ENCODE peak calls at places on chromosomes 7 and 10, in nine cellular contexts. O is GM23338, Z is HCT116, F is MM.1S, C is GM23248, D is SK-N-SH, N is PC-3, W is hepatocyte, Q is PC-9. M is an unnamed sample. For H3K36me3 and H3K9me2, the result is how much of the 10 kb centered on the place peaks cover.

GRCh38 chr10:110798340-110798739 is 73.4 kb upstream of the PDCD4 start:
- DNase-seq in D (no peak), W (no peak), O (no peak), Z (no peak), N (no peak), C (no peak), Q (no peak), F (no peak), M (no peak)

GRCh38 chr10:119608316-119609155 is 11.8 kb upstream of the TIAL1 start:
- DNase-seq in C (peak), W (peak), Z (peak), F (no peak), Q (peak), D (peak), O (peak), N (peak), M (peak)

GRCh38 chr10:125093199-125093841 is 67.0 kb downstream of the CTBP2 start:
- DNase-seq in N (no peak), F (no peak), Q (no peak), D (peak), Z (no peak), W (peak), O (no peak), C (peak), M (no peak)

GRCh38 chr7:106895246-106895864 is 30.3 kb downstream of the PIK3CG start:
- DNase-seq in W (no peak), O (no peak), N (no peak), D (no peak), Z (no peak), Q (no peak), C (no peak), F (peak), M (peak)

GRCh38 chr7:28591725-28592331 is 179.5 kb downstream of the CREB5 start:
- DNase-seq in D (no peak), O (no peak), C (no peak), Q (no peak), Z (no peak), F (no peak), W (no peak), N (no peak), M (no peak)

GRCh38 chr7:40219917-40220316 is 85.1 kb downstream of the SUGCT start:
- DNase-seq in Q (no peak), Z (no peak), F (no peak), C (peak), O (no peak), W (no peak), D (no peak), N (peak), M (no peak)

GRCh38 chr10:129388435-129388834 is 78.6 kb upstream of the MGMT start:
- DNase-seq in N (no peak), C (no peak), O (no peak), D (no peak), Q (no peak), F (no peak), W (no peak), Z (no peak), M (no peak)

GRCh38 chr7:122463631-122464030 is 159.1 kb upstream of the FEZF1 start:
- DNase-seq in Q (no peak), C (no peak), N (no peak), W (no peak), O (no peak), D (no peak), Z (no peak), F (no peak), M (no peak)

GRCh38 chr10:43773736-43774135 is 125.1 kb upstream of the ZNF32 start:
- DNase-seq in Z (no peak), F (no peak), C (no peak), N (no peak), W (no peak), Q (no peak), O (no peak), D (no peak), M (no peak)

GRCh38 chr10:44985175-44985681 is 6.6 kb upstream of the DEPP1 start:
- DNase-seq in O (no peak), W (no peak), Z (no peak), F (no peak), N (no peak), Q (no peak), C (no peak), D (no peak), M (no peak)

GRCh38 chr10:36675458-36675880 is 449.9 kb upstream of the ANKRD30A start:
- DNase-seq in W (no peak), Q (no peak), D (no peak), Z (no peak), F (no peak), C (peak), N (peak), O (no peak), M (no peak)

GRCh38 chr10:132197271-132198067 is 10.7 kb downstream of the DPYSL4 start:
- DNase-seq in N (no peak), Z (no peak), O (no peak), F (no peak), W (no peak), C (no peak), Q (no peak), D (no peak), M (no peak)

GRCh38 chr7:44247868-44248651 is 47.3 kb downstream of the YKT6 start:
- DNase-seq in Z (no peak), D (no peak), F (no peak), W (no peak), O (no peak), N (no peak), C (no peak), Q (no peak), M (no peak)

GRCh38 chr10:87817291-87817872 is 644 bp downstream of the ATAD1 start:
- DNase-seq in N (peak), Z (no peak), Q (no peak), W (no peak), O (peak), F (peak), D (no peak), C (peak), M (peak)

GRCh38 chr7:116305485-116306408 is 95.4 kb downstream of the TES start:
- DNase-seq in D (no peak), N (peak), Q (no peak), F (no peak), W (peak), Z (no peak), C (no peak), O (no peak), M (no peak)

DNA sequence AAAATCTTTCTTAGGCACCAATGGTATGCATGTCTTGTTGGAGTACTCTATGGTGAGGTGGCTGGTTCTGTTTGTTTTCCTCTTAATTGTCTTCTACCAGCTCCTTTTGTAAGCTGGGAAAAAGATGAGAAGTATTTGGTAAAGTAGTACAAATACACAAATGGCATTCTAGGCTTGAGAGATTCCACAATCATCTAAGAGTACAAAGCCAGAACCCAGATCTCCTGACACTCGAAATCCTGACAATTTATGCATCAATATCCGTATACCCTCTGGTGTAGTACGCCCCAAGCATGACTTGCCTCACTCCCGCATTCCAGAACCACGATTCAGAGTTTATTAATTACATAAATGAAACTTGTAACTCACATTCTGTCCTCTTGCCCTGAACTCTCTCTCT is 43.5 kb downstream of the CDCA7L start:
- DNase-seq in C (peak), N (peak), D (no peak), O (no peak), W (no peak), Q (peak), F (no peak), Z (no peak), M (no peak)
- H3K36me3 ChIP-seq in C (under half), N (half or more), D (under half), O (half or more), W (under half), Q (under half), F (under half), Z (half or more), M (half or more)

GRCh38 chr10:11444531-11445228 is 166.8 kb downstream of the USP6NL start:
- DNase-seq in Q (no peak), O (no peak), Z (no peak), D (no peak), N (no peak), C (no peak), W (no peak), F (no peak), M (no peak)

GRCh38 chr10:11446895-11447294 is 164.6 kb downstream of the USP6NL start:
- DNase-seq in D (no peak), Q (no peak), W (no peak), F (no peak), O (no peak), Z (no peak), N (no peak), C (no peak), M (no peak)

GRCh38 chr10:11444148-11444516 is 167.3 kb downstream of the USP6NL start:
- DNase-seq in C (no peak), Q (no peak), F (no peak), D (no peak), W (no peak), Z (no peak), N (no peak), O (no peak), M (no peak)

GRCh38 chr10:11447571-11447970 is 163.9 kb downstream of the USP6NL start:
- DNase-seq in W (no peak), Q (no peak), C (no peak), O (no peak), Z (no peak), D (no peak), F (no peak), N (no peak), M (no peak)

DNA sequence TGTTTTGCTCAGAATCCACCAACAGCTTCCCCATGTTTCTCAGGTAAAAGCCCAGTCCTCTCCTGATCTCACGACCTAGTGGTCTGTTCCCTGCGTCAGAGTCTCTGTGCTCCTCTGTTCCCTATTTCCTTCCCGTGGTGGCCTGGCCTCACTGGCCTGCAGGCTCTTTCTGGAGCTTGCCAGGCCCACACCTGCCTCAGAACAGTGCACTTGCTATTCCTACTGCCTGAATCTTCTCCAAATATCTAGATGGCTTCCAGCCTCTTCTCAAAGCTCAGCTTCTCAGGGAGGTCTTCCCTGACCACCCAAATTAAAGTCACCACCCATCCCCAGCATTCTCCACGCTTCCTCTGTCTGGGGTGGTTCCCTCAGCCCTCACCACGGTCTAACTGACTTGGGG is 165.3 kb downstream of the USP6NL start:
- DNase-seq in W (no peak), F (no peak), Q (no peak), D (no peak), N (no peak), Z (no peak), C (no peak), O (no peak), M (no peak)
- H3K9me2 ChIP-seq in W (under half), F (under half), Q (under half), D (under half), N (under half), Z (under half), C (under half), O (under half), M (under half)

DNA sequence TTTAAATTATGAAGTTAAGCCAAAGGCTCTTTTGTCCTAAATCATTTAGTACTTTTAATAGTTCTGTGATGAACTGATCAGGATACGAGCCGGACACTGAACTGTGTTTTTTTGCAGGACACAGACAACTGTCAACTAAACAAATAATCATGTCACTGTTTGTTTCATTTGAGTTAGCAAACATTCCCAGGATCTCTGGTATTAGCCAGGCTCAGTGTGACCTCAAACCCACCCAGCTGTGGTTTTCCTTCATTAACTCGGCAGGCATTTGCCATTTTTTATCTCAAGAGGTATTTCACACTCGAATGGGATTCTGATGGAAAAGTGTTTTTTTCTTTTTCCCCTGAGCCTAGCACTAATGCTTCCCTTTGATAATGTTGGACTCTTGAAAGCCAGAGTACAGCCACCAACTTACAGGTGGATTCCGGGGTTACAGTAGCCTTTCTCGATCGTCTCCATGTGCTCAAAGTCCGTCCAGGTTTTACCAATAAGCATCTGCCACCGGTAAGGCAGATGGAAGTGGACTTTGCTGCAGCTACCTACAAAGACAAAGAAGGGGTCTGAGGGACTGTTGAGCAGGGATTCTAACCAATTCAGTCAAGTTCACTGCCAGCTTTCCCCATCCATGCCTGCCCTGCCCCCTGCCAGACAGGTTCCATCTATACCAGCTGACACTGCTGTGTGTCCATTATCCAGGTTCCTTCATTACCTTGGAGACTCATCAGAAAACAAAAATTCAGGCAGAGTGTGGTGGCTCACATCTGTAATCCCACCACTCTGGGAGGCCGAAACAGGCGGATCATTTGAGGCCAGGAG is 33.4 kb downstream of the ZC3HAV1 start:
- DNase-seq in D (no peak), W (no peak), N (no peak), Q (no peak), O (no peak), F (no peak), C (no peak), Z (no peak), M (no peak)
- H3K36me3 ChIP-seq in D (under half), W (under half), N (under half), Q (under half), O (under half), F (under half), C (under half), Z (under half), M (half or more)

DNA sequence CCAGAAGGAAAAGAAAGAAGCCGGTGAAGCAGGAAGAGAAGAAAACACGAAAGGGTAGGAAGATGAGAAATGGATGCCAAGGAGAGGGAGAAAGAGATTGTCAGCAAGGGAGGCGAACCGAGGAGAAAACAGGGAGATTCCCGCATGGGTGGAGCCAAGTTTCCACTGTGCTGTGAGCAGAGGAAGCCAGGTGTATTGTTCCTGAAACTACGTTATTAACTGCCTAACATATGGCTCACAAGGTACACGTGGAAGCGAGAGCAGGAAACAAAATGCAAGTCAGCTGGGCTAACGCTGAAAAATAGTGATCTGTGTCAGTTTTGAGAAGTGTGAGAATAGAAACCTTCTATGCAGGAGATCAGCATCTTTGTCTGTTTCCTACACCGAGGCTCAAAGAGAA is 20.4 kb upstream of the HIPK2 start:
- DNase-seq in D (no peak), C (no peak), O (peak), W (no peak), N (no peak), Q (no peak), Z (no peak), F (peak), M (peak)
- H3K9me2 ChIP-seq in D (under half), C (under half), O (under half), W (under half), N (under half), Q (under half), Z (under half), F (under half), M (under half)

GRCh38 chr7:5709347-5709950 is 72.0 kb downstream of the RNF216 start:
- DNase-seq in D (no peak), N (no peak), O (no peak), F (no peak), Q (no peak), W (no peak), Z (no peak), C (peak), M (no peak)

GRCh38 chr7:5711419-5711818 is 70.0 kb downstream of the RNF216 start:
- DNase-seq in Q (no peak), O (peak), N (no peak), W (no peak), F (no peak), C (no peak), D (no peak), Z (no peak), M (no peak)

GRCh38 chr7:5714657-5715337 is 66.7 kb downstream of the RNF216 start:
- DNase-seq in W (no peak), D (no peak), C (no peak), N (no peak), F (no peak), O (no peak), Q (no peak), Z (no peak), M (no peak)

GRCh38 chr7:5712566-5712965 is 68.9 kb downstream of the RNF216 start:
- DNase-seq in C (no peak), D (no peak), W (no peak), Q (no peak), F (no peak), Z (no peak), O (no peak), N (no peak), M (no peak)

DNA sequence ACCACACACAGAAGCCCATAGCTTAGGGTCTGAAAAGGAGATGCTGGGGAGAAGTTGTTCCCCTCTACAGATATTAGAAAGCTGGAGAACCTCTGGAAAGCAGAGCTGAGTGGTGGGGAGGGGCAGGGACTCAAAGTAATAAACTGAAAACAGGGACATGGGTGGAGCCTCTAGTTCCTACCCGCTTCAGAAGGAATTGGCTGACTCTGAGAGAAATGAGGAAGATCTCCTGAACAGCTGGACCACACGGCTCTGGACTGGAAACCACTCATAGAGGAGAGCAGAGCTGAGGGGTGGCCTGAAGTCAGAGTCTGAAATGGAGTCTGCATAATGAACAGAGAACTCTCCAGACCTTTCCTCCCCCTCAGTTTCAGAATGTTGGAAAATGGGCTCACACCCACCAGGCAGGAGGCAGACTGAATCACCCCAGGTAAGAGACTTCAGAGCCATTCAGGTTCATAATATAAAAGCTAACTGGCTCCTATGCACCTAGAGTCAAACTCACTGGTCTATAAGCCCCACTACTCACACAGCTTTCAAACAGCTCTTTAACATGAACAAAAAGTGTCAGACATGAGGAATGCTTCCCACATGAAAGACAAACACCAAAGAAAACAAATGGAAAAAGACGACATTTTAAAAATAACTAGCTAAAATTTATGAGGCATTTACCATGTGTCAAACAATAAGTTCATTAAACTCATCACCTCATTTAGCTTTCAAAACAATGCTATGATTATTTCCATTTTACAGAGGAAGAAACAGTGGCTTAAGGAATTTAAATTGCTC is 68.1 kb downstream of the RNF216 start:
- DNase-seq in O (no peak), N (no peak), C (no peak), Z (no peak), D (no peak), F (no peak), W (no peak), Q (no peak), M (no peak)
- H3K36me3 ChIP-seq in O (under half), N (under half), C (under half), Z (half or more), D (half or more), F (under half), W (under half), Q (under half), M (half or more)

GRCh38 chr7:123472751-123473150 is 61.6 kb downstream of the IQUB start:
- DNase-seq in Q (no peak), N (no peak), C (no peak), D (no peak), W (no peak), Z (no peak), F (no peak), O (no peak), M (no peak)
- H3K9me2 ChIP-seq in Q (under half), N (under half), C (under half), D (under half), W (under half), Z (under half), F (under half), O (under half), M (under half)

DNA sequence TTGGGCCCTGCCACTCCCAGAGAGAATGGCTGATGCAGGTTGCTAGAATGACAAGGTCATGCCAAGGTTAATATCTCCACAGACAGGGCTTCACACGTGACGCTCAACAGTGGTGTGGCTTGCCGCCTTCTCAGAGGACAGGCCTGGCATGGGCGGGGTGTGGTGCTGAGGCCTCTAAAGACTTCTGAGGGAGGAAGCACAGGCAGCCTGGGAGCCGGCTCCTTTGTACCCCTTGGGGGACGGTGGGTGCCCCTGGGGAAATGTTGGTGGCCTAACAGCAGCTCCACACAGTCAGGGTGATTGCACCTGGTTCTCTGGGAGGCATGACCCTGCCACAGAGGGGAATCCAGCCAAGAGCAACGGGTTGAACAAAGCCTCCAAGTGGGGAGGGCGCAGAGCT is 115.1 kb downstream of the PKD1L1 start:
- DNase-seq in Z (no peak), Q (no peak), N (no peak), F (no peak), C (no peak), W (no peak), D (no peak), O (no peak), M (peak)
- H3K36me3 ChIP-seq in Z (under half), Q (under half), N (under half), F (under half), C (under half), W (under half), D (under half), O (under half), M (under half)

M was measured in OCI-LY7.